ENCODE peak calls at places on chromosome 22, in four cellular contexts. V is neural progenitor cell, F is psoas muscle, Z is IMR-90. R is an unnamed sample.

GRCh38 chr22:16975155-16975885 is 32.7 kb downstream of the GAB4 start:
- DNase-seq in V (no peak), F (no peak), Z (no peak), R (no peak)

GRCh38 chr22:37072673-37073072 is 21.1 kb downstream of the KCTD17 start:
- DNase-seq in V (no peak), F (no peak), Z (no peak), R (no peak)

GRCh38 chr22:21448627-21449416 is 18.4 kb upstream of the TMEM191C start:
- DNase-seq in V (peak), F (peak), Z (no peak), R (no peak)

GRCh38 chr22:29032584-29032983 is 29.0 kb downstream of the C22orf31 start:
- DNase-seq in V (no peak), F (no peak), Z (peak), R (no peak)

GRCh38 chr22:19714320-19715252 is at the start of gene SEPTIN5:
- DNase-seq in V (peak), F (peak), Z (no peak), R (no peak)

GRCh38 chr22:20065896-20066616 is 14.0 kb upstream of the DGCR8 start:
- DNase-seq in V (no peak), F (no peak), Z (no peak), R (no peak)

GRCh38 chr22:19431641-19432091 is at the start of gene HIRA:
- DNase-seq in V (peak), F (peak), Z (peak), R (peak)

GRCh38 chr22:41925783-41926460 is 684 bp downstream of the TNFRSF13C start:
- DNase-seq in V (peak), F (peak), Z (peak), R (peak)

GRCh38 chr22:46666577-46667244 is 46.5 kb downstream of the GRAMD4 start:
- DNase-seq in V (no peak), F (no peak), Z (no peak), R (no peak)

GRCh38 chr22:19354201-19354600 is 62.7 kb upstream of the CLTCL1 start:
- DNase-seq in V (no peak), F (no peak), Z (no peak), R (no peak)

GRCh38 chr22:23458663-23459541 is 121.2 kb downstream of the IGLL1 start:
- DNase-seq in V (no peak), F (no peak), Z (no peak), R (no peak)

GRCh38 chr22:47914481-47915097 is 1152.1 kb downstream of the TBC1D22A start:
- DNase-seq in V (no peak), F (no peak), Z (no peak), R (no peak)

GRCh38 chr22:25447689-25448434 is 116.6 kb upstream of the GRK3 start:
- DNase-seq in V (peak), F (peak), Z (peak), R (peak)

GRCh38 chr22:39332441-39333064 is 13.1 kb upstream of the RPL3 start:
- DNase-seq in V (no peak), F (no peak), Z (no peak), R (no peak)

GRCh38 chr22:39117585-39118191 is 20.6 kb downstream of the APOBEC3H start:
- DNase-seq in V (peak), F (no peak), Z (peak), R (peak)

GRCh38 chr22:26892401-26893033 is 235.1 kb downstream of the MIAT start:
- DNase-seq in V (no peak), F (no peak), Z (no peak), R (no peak)

GRCh38 chr22:22821340-22821739 is 66.3 kb upstream of the IGLL5 start:
- DNase-seq in V (no peak), F (no peak), Z (no peak), R (no peak)

GRCh38 chr22:28344893-28345292 is 334.7 kb downstream of the TTC28 start:
- DNase-seq in V (no peak), F (no peak), Z (peak), R (no peak)

GRCh38 chr22:23064381-23065068 is 5.8 kb upstream of the GNAZ start:
- DNase-seq in V (no peak), F (no peak), Z (no peak), R (no peak)

GRCh38 chr22:34781676-34782075 is 284.3 kb upstream of the ISX start:
- DNase-seq in V (no peak), F (no peak), Z (no peak), R (no peak)

GRCh38 chr22:28123989-28124766 is 205.1 kb upstream of the PITPNB start:
- DNase-seq in V (no peak), F (no peak), Z (no peak), R (no peak)

GRCh38 chr22:19062139-19062789 is 59.9 kb downstream of the DGCR2 start:
- DNase-seq in V (no peak), F (no peak), Z (peak), R (no peak)

GRCh38 chr22:35930933-35931332 is 97.7 kb downstream of the RBFOX2 start:
- DNase-seq in V (peak), F (no peak), Z (peak), R (peak)

GRCh38 chr22:23751441-23751996 is 607 bp upstream of the ZNF70 start:
- DNase-seq in V (peak), F (peak), Z (no peak), R (peak)

GRCh38 chr22:46738961-46739870 is 1.2 kb upstream of the CERK start:
- DNase-seq in V (peak), F (peak), Z (peak), R (peak)

GRCh38 chr22:24768537-24769374 is 5.8 kb downstream of the PIWIL3 start:
- DNase-seq in V (peak), F (peak), Z (peak), R (peak)

GRCh38 chr22:47059076-47059475 is 296.6 kb downstream of the TBC1D22A start:
- DNase-seq in V (no peak), F (no peak), Z (no peak), R (no peak)

GRCh38 chr22:28710112-28710888 is 30.7 kb upstream of the TTC28 start:
- DNase-seq in V (no peak), F (no peak), Z (peak), R (no peak)

GRCh38 chr22:17213976-17214375 is 5.3 kb downstream of the ADA2 start:
- DNase-seq in V (peak), F (peak), Z (peak), R (peak)

GRCh38 chr22:27218521-27218920 is 561.1 kb downstream of the MIAT start:
- DNase-seq in V (no peak), F (peak), Z (no peak), R (no peak)

GRCh38 chr22:19719055-19719482 is 4.3 kb upstream of the GP1BB start:
- DNase-seq in V (no peak), F (no peak), Z (no peak), R (no peak)

GRCh38 chr22:38448945-38449745 is 5.9 kb downstream of the KCNJ4 start:
- DNase-seq in V (no peak), F (no peak), Z (no peak), R (no peak)

GRCh38 chr22:37623075-37624016 is 14.7 kb downstream of the GGA1 start:
- DNase-seq in V (peak), F (peak), Z (peak), R (peak)

GRCh38 chr22:23263651-23264555 is 83.6 kb downstream of the BCR start:
- DNase-seq in V (no peak), F (no peak), Z (no peak), R (no peak)

GRCh38 chr22:37045958-37046357 is 5.6 kb upstream of the KCTD17 start:
- DNase-seq in V (peak), F (no peak), Z (peak), R (peak)

GRCh38 chr22:32695451-32695891 is 106.0 kb upstream of the TIMP3 start:
- DNase-seq in V (no peak), F (no peak), Z (peak), R (peak)

GRCh38 chr22:36097880-36098279 is 62.7 kb downstream of the APOL3 start:
- DNase-seq in V (no peak), F (no peak), Z (no peak), R (no peak)

GRCh38 chr22:32824531-32825315 is 23.2 kb downstream of the TIMP3 start:
- DNase-seq in V (no peak), F (no peak), Z (no peak), R (no peak)

GRCh38 chr22:36330655-36331305 is 57.0 kb downstream of the MYH9 start:
- DNase-seq in V (no peak), F (no peak), Z (peak), R (peak)

DNA sequence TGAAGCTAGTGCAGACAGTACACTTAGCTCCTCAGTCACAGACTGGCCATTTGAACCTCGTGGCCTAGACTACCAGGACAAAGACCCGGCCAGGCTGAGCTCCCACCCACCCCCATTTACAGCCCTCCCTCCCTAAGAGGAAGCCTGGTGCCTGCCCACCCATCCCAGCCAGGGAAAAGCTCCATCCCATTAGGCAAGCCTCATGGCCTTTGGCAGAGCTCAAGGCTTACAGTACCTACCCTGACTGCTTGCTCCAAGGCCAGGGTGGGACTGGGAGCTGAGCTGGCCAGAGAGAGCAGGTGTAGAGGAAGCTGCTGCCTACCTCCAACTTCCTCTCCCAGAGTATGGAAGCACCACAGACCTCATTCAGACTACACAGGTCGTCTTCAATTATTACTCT is 7.5 kb downstream of the PIK3IP1 start:
- DNase-seq in V (peak), F (no peak), Z (no peak), R (no peak)
- H3K27ac ChIP-seq in V (peak), F (no peak), Z (no peak), R (no peak)

DNA sequence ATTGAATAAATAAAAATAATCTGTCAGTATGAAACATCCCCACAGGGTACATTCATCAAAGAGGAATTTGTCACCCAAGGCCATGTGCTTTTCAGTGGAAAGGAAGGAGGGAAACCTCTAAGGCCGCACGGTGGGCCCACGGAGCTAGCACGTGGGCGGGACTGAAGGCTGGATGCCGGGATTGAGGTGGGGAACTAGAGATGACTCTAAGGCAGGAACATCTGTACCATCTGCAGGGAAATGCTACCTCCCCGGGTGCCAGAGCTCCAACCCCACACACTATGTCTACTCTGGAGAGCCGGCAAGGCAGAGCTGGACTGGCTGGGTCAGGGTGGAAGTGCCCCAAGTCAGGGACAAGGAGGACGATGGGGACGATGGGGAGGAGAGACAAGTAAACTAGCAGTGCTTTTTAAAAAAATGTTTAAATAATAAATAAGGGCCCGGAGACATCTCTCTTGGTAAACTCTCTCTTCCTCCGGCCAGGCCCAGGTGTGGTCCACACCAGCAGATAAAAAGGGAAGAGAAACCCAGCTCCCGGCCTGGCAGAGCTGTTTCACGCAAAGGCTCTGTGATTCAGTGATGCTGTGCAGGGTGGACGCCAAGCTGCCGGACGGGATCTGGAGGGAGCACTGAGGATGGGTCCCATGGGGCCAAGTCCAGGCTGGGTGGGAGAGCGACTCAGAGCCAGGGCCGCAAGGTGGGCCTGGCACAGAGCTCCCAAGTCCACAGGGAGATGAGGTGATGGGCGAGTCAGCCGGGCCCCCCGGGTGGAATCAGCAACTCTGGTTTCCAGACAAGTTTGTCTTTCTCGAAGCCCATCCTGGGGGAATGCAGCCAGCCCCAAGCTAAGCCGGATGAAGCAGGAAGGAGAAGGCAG is 5.8 kb downstream of the LIF start:
- DNase-seq in V (no peak), F (no peak), Z (peak), R (no peak)
- H3K27ac ChIP-seq in V (no peak), F (no peak), Z (peak), R (no peak)

GRCh38 chr22:40491990-40492631 is 121.7 kb downstream of the SGSM3 start:
- DNase-seq in V (no peak), F (no peak), Z (peak), R (no peak)
- H3K27ac ChIP-seq in V (no peak), F (peak), Z (peak), R (peak)

DNA sequence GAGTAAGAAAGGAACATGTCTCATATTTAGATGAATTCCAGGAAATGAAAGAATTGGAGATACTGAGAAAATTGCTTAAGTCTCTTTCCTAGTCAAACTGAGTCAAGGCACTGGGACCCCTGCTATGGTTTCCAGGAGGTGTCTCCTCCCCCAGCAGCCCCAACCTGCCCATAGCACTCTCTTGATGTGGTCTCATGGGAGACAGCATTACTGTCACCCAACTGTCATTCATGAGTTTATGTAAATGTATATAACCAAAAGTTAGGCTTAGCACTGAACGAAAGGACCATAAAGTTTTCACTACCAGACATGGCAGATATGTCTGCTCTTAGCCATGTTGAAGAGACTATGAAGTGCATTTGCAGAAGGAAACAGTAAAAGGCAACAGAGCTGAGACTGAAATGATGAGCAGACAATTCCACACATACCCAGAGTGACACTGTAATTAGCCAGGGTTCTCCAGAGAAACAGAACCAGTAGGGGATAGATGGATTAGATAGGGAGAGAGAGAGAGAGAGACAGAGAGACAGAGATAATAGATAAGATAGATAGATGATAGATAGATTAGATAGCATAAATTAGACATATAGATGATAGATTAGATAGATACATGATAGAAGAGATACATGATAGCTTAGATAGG is 328.1 kb downstream of the BRD1 start:
- DNase-seq in V (no peak), F (no peak), Z (no peak), R (peak)
- H3K27ac ChIP-seq in V (no peak), F (no peak), Z (no peak), R (no peak)

DNA sequence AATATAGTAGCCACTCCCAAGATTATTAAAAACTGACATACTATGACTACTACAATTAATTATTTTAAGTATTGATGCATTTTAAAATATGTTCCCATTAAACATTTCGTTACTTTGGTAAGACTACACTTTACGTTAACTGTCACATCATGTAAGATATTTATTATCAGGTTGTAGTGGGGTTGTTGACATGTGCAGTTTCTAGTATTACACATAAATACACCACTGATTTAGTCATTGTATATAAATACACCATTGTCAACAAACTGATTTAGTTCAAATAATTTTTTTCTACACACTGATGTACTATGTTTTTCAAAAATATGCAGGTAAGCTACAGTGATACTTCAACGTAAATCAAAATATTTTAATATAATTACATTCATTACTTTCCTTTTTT is 11.5 kb downstream of the ST13 start:
- DNase-seq in V (no peak), F (no peak), Z (no peak), R (no peak)
- H3K27ac ChIP-seq in V (no peak), F (peak), Z (no peak), R (no peak)

GRCh38 chr22:45521178-45521577 is 18.5 kb downstream of the FBLN1 start:
- DNase-seq in V (no peak), F (no peak), Z (no peak), R (no peak)
- H3K27ac ChIP-seq in V (no peak), F (no peak), Z (no peak), R (no peak)

DNA sequence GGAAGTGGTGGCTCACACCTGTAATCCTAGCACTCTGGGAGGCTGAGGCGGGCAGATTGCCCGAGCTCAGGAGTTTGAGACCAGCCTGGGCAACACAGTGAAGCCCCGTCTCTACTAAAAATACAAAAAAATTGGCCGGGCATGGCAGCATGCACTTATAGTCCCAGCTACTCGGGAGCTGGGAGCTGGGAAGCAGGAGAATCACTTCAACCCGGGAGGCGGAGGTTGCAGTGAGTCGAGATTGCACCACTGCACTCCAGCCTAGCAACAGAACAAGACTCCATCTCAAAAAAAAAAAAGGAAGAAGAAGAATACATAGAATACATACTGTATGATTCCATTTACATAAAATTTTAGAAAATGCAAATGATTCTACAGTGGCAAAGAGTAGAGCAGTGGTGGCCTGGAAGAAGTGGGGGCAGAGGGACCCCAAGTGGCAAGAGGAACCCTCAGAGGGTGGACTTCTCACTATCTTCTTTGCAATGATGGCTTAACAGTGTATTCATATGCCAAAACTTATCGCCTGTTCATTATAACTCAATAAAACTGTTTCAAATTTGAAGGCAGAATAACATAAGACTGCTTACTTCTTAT is 22.0 kb downstream of the PACSIN2 start:
- DNase-seq in V (no peak), F (no peak), Z (no peak), R (no peak)
- H3K27ac ChIP-seq in V (no peak), F (no peak), Z (no peak), R (no peak)

DNA sequence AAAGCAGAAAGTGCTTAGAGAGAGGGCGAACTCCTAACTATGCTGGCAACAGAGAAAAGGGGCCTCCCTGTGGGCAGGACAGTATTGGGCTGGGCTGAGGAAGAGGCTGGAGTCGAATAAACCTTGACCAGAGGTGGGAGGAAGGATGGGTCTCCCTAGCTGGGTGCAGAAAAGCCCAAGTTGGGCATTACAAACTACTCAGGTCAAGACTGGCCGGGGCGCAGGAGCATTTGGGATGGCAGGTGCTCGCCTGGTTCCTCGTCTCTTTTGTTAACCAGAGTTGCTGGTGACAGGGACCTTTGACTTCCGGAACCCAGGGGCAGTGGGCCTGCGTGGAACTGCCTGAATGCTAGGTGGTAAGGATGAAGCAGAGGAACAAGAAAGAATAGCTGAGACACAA is 80.3 kb upstream of the SHISAL1 start:
- DNase-seq in V (no peak), F (peak), Z (no peak), R (no peak)
- H3K27ac ChIP-seq in V (no peak), F (no peak), Z (no peak), R (no peak)